ENCODE peak calls at places on chromosomes 4 and X, in seven cellular contexts. E is A549, C is HepG2, A is mesendoderm, S is IMR-90, B is neuronal stem cell, V is H9. P is an unnamed sample.
A peak's percentile ranks its signal among the peaks of the same experiment; 100 is the strongest.

GRCh38 chrX:71650333-71650969 is 16.9 kb upstream of the LOC101059915 start:
- DNase-seq in E (peak; percentile 17), C (peak; percentile 14), A (no peak), S (no peak), B (no peak), V (no peak), P (no peak)

GRCh38 chr4:2042947-2043395 is 16.2 kb upstream of the NAT8L start:
- DNase-seq in E (no peak), C (no peak), A (no peak), S (no peak), B (no peak), V (no peak), P (no peak)

GRCh38 chrX:152640039-152640818 is 2.5 kb downstream of the GABRQ start:
- DNase-seq in E (no peak), C (no peak), A (no peak), S (peak; percentile 1), B (no peak), V (peak; percentile 32), P (no peak)

GRCh38 chrX:107226766-107227165 is 20.4 kb downstream of the DNAAF6 start:
- DNase-seq in E (no peak), C (no peak), A (no peak), S (no peak), B (no peak), V (no peak), P (no peak)

GRCh38 chrX:110081740-110082139 is 78.8 kb downstream of the TMEM164 start:
- DNase-seq in E (peak; percentile 64), C (no peak), A (no peak), S (peak; percentile 28), B (no peak), V (no peak), P (no peak)

GRCh38 chrX:15877380-15877779 is 22.8 kb upstream of the AP1S2 start:
- DNase-seq in E (no peak), C (no peak), A (no peak), S (peak; percentile 68), B (no peak), V (no peak), P (peak; percentile 60)

GRCh38 chr4:125022855-125023501 is 291.8 kb upstream of the FAT4 start:
- DNase-seq in E (no peak), C (no peak), A (no peak), S (no peak), B (no peak), V (no peak), P (no peak)

GRCh38 chrX:108148524-108148923 is 56.9 kb downstream of the ATG4A start:
- DNase-seq in E (no peak), C (no peak), A (no peak), S (no peak), B (no peak), V (no peak), P (no peak)

GRCh38 chrX:11611161-11611560 is 54.6 kb downstream of the ARHGAP6 start:
- DNase-seq in E (no peak), C (no peak), A (no peak), S (no peak), B (no peak), V (no peak), P (no peak)

GRCh38 chrX:40096395-40097091 is 1.2 kb downstream of the BCOR start:
- DNase-seq in E (no peak), C (no peak), A (peak; percentile 46), S (peak; percentile 45), B (no peak), V (peak; percentile 61), P (peak; percentile 64)

GRCh38 chr4:4396628-4397440 is 9.9 kb downstream of the NSG1 start:
- DNase-seq in E (no peak), C (no peak), A (peak; percentile 86), S (peak; percentile 42), B (no peak), V (peak; percentile 49), P (no peak)

GRCh38 chrX:116318672-116319071 is 117.7 kb upstream of the SLC6A14 start:
- DNase-seq in E (peak; percentile 57), C (no peak), A (no peak), S (no peak), B (no peak), V (no peak), P (no peak)

GRCh38 chr4:74339501-74339900 is 25.4 kb upstream of the EREG start:
- DNase-seq in E (no peak), C (no peak), A (no peak), S (no peak), B (no peak), V (no peak), P (no peak)

GRCh38 chr4:108738307-108738706 is 24.5 kb downstream of the ETNPPL start:
- DNase-seq in E (no peak), C (no peak), A (no peak), S (peak; percentile 11), B (no peak), V (no peak), P (peak; percentile 51)

GRCh38 chrX:107107459-107107858 is 11.2 kb downstream of the RBM41 start:
- DNase-seq in E (no peak), C (no peak), A (no peak), S (no peak), B (no peak), V (no peak), P (no peak)

GRCh38 chrX:16892504-16893362 is 22.6 kb upstream of the RBBP7 start:
- DNase-seq in E (peak; percentile 89), C (peak; percentile 50), A (peak; percentile 92), S (peak; percentile 82), B (peak; percentile 58), V (peak; percentile 92), P (peak; percentile 77)

GRCh38 chr4:76989391-76990061 is 40.0 kb downstream of the SEPTIN11 start:
- DNase-seq in E (no peak), C (no peak), A (no peak), S (no peak), B (no peak), V (no peak), P (no peak)

GRCh38 chr4:62940229-62940628 is 1469.0 kb downstream of the TECRL start:
- DNase-seq in E (peak; percentile 16), C (peak; percentile 54), A (peak; percentile 58), S (no peak), B (no peak), V (no peak), P (no peak)
- H3K27ac ChIP-seq in E (no peak overlapping the region), C (no peak overlapping the region), A (no peak overlapping the region), S (no peak overlapping the region), B (no peak overlapping the region), V (no peak overlapping the region), P (no peak overlapping the region)

GRCh38 chr4:35559559-35560365 is 684.6 kb downstream of the ARAP2 start:
- DNase-seq in E (no peak), C (no peak), A (peak; percentile 47), S (no peak), B (no peak), V (peak; percentile 31), P (no peak)

GRCh38 chr4:35556387-35556786 is 687.9 kb downstream of the ARAP2 start:
- DNase-seq in E (no peak), C (no peak), A (no peak), S (no peak), B (no peak), V (no peak), P (no peak)
- H3K4me2 ChIP-seq in E (no peak overlapping the region), C (no peak overlapping the region), A (no peak overlapping the region), S (no peak overlapping the region), B (no peak overlapping the region), V (no peak overlapping the region), P (no peak overlapping the region)

GRCh38 chr4:40363382-40363920 is 28.3 kb downstream of the CHRNA9 start:
- DNase-seq in E (no peak), C (no peak), A (no peak), S (no peak), B (no peak), V (no peak), P (no peak)
- H3K27ac ChIP-seq in E (no peak overlapping the region), C (no peak overlapping the region), A (no peak overlapping the region), S (no peak overlapping the region), B (no peak overlapping the region), V (no peak overlapping the region), P (no peak overlapping the region)

GRCh38 chr4:180493299-180493698 is 1749.9 kb upstream of the TENM3 start:
- DNase-seq in E (no peak), C (no peak), A (no peak), S (no peak), B (no peak), V (no peak), P (no peak)
- H3K4me2 ChIP-seq in E (no peak overlapping the region), C (no peak overlapping the region), A (no peak overlapping the region), S (no peak overlapping the region), B (no peak overlapping the region), V (no peak overlapping the region), P (no peak overlapping the region)

GRCh38 chr4:168550071-168550766 is 53.4 kb downstream of the PALLD start:
- DNase-seq in E (no peak), C (no peak), A (no peak), S (peak; percentile 31), B (no peak), V (no peak), P (peak; percentile 63)
- H3K27ac ChIP-seq in E (peak overlapping the region; percentile 78), C (no peak overlapping the region), A (no peak overlapping the region), S (peak overlapping the region; percentile 37), B (no peak overlapping the region), V (no peak overlapping the region), P (peak overlapping the region; percentile 88)

GRCh38 chr4:112060212-112060611 is 85.0 kb upstream of the FAM241A start:
- DNase-seq in E (peak; percentile 31), C (peak; percentile 7), A (peak; percentile 68), S (peak; percentile 17), B (peak; percentile 14), V (no peak), P (peak; percentile 68)

GRCh38 chr4:112058433-112058832 is 86.8 kb upstream of the FAM241A start:
- DNase-seq in E (no peak), C (no peak), A (no peak), S (peak; percentile 14), B (no peak), V (no peak), P (peak; percentile 54)

GRCh38 chr4:112057479-112057878 is 87.8 kb upstream of the FAM241A start:
- DNase-seq in E (no peak), C (no peak), A (peak; percentile 85), S (no peak), B (no peak), V (no peak), P (no peak)

GRCh38 chr4:112063260-112063659 is 82.0 kb upstream of the FAM241A start:
- DNase-seq in E (no peak), C (no peak), A (no peak), S (no peak), B (no peak), V (no peak), P (peak; percentile 14)

DNA sequence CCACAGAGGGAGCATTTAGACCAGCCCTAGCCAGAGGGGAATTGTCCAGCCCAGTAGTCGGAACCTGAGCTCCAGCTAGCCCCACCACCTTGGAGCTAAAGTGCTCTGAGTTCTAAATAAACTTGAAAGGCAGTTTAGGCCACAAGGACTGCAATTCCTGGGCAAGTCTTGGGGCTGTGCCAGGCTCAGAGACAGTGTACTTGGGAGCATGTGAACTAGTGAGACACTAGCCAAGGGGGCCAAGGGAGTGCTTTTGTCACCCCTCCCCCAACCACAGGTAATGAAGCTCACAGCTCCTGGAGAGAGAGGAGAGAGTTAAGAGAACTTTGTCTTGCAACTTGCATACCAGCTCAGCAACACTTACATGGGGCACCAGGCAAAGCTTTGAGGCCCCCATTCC is 83.8 kb upstream of the FAM241A start:
- DNase-seq in E (no peak), C (no peak), A (peak; percentile 84), S (no peak), B (no peak), V (peak; percentile 43), P (no peak)
- H3K4me2 ChIP-seq in E (no peak overlapping the region), C (no peak overlapping the region), A (no peak overlapping the region), S (no peak overlapping the region), B (no peak overlapping the region), V (no peak overlapping the region), P (no peak overlapping the region)

GRCh38 chrX:154412468-154412867 is 1.1 kb downstream of the TAFAZZIN start:
- DNase-seq in E (no peak), C (no peak), A (no peak), S (no peak), B (no peak), V (no peak), P (peak; percentile 19)
- H3K27ac ChIP-seq in E (peak overlapping the region; percentile 100), C (no peak overlapping the region), A (no peak overlapping the region), S (no peak overlapping the region), B (peak overlapping the region; percentile 32), V (no peak overlapping the region), P (peak overlapping the region; percentile 76)